ENCODE peak calls at places on chromosomes 12 and 14, in five cellular contexts. M is psoas muscle, F is Peyer's patch, J is left ventricle myocardium inferior, I is fibroblast of lung. P is an unnamed sample. For H3K4me1, the result is how much of the 10 kb centered on the place peaks cover.

GRCh38 chr12:123945441-123946151 is 27.0 kb downstream of the CCDC92 start:
- DNase-seq in M (no peak), F (no peak), J (no peak), I (no peak), P (no peak)

GRCh38 chr12:40032433-40033259 is 73.2 kb downstream of the SLC2A13 start:
- DNase-seq in M (no peak), F (no peak), J (no peak), I (no peak), P (peak)

GRCh38 chr12:15535287-15535895 is 213.1 kb downstream of the PTPRO start:
- DNase-seq in M (no peak), F (no peak), J (no peak), I (no peak), P (no peak)

GRCh38 chr14:30550335-30550734 is 8.6 kb upstream of the G2E3 start:
- DNase-seq in M (no peak), F (no peak), J (no peak), I (no peak), P (no peak)

GRCh38 chr14:46074061-46074460 is 577.5 kb downstream of the RPL10L start:
- DNase-seq in M (no peak), F (no peak), J (no peak), I (no peak), P (no peak)

GRCh38 chr12:24928131-24928530 is 20.8 kb downstream of the BCAT1 start:
- DNase-seq in M (no peak), F (no peak), J (no peak), I (no peak), P (no peak)

GRCh38 chr14:37480446-37481290 is 114.4 kb downstream of the FOXA1 start:
- DNase-seq in M (no peak), F (no peak), J (no peak), I (no peak), P (no peak)

GRCh38 chr12:100908501-100908900 is 113.9 kb downstream of the ANO4 start:
- DNase-seq in M (no peak), F (no peak), J (no peak), I (peak), P (no peak)

GRCh38 chr12:126198966-126199692 is 1133.9 kb downstream of the AACS start:
- DNase-seq in M (no peak), F (no peak), J (no peak), I (no peak), P (no peak)

GRCh38 chr14:73825551-73826188 is 26.0 kb upstream of the PTGR2 start:
- DNase-seq in M (peak), F (peak), J (peak), I (peak), P (peak)

GRCh38 chr14:49294736-49295135 is 291.4 kb downstream of the RPS29 start:
- DNase-seq in M (no peak), F (no peak), J (no peak), I (no peak), P (no peak)

GRCh38 chr12:998020-998874 is 7.2 kb downstream of the ERC1 start:
- DNase-seq in M (no peak), F (no peak), J (no peak), I (no peak), P (no peak)

GRCh38 chr14:22854963-22855724 is 16.4 kb upstream of the LRP10 start:
- DNase-seq in M (no peak), F (no peak), J (no peak), I (no peak), P (peak)

GRCh38 chr12:117073611-117074010 is 25.6 kb downstream of the TESC start:
- DNase-seq in M (no peak), F (no peak), J (no peak), I (no peak), P (no peak)

GRCh38 chr12:62977419-62977818 is 42.5 kb upstream of the PPM1H start:
- DNase-seq in M (no peak), F (no peak), J (no peak), I (no peak), P (peak)

GRCh38 chr12:50275545-50275944 is 7.8 kb downstream of the LIMA1 start:
- DNase-seq in M (no peak), F (no peak), J (peak), I (no peak), P (peak)

DNA sequence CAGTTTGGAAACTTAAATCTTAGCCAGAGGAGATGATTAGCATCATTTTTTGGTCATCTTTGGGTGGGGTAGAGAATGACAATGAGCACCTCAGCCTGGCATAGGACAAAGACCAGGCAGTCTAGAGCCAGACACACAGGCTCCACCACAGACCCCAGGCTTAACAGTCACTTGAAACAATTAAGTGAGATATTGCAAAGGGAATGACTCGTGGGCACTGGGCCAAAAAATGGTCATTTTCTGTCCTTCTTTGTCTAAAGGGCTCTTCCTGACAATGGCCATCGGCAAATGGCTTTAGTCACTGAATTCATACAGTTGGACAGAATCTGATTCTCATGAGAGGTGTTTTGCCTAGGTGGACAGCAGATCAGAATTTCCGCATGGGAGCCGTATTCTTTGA is 78.0 kb upstream of the DICER1 start:
- DNase-seq in M (no peak), F (no peak), J (no peak), I (no peak), P (no peak)
- H3K4me1 ChIP-seq in M (under half), F (under half), J (half or more), I (under half), P (under half)

DNA sequence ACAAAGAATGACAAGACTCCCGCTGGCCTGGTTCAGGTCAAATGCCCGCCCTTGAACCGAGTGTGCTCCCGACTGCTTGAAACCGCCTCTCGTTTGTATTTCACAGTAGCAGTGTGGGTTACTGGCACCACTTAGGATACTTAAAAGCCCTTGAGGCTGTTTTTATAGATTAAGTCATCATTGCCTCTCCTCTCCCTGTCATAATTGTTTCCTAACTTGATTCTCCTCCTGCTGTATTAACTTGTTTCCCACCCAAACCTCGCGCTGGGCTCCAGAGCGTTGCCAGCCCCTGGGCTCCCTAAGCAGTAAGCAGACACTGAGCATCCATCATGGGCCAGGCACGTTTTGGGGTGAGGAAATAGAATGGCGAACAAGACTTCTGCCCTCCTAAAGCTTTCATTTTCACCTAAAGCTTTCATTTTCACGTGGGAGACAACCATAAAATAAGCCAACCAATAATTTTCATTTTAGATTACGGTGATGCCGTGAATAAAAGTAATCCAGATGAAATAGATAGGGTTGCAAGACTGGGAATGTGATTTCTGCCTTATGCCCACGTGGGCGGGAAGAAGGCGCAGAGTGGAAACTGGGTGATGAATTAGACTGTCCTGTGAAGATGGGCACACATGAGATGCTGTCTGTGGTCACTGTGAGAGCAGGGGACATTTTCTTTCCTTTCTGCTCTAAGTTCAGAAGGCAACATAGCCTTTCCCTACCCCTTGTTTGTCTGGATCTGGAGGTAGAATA is 97.5 kb downstream of the PPP2R5C start:
- DNase-seq in M (no peak), F (no peak), J (peak), I (no peak), P (no peak)
- H3K4me1 ChIP-seq in M (under half), F (under half), J (half or more), I (under half), P (under half)

GRCh38 chr14:33934938-33935337 is 15.9 kb downstream of the EGLN3 start:
- DNase-seq in M (no peak), F (no peak), J (no peak), I (no peak), P (no peak)
- H3K4me1 ChIP-seq in M (half or more), F (under half), J (half or more), I (under half), P (under half)

GRCh38 chr12:65647074-65647473 is 177.2 kb upstream of the HMGA2 start:
- DNase-seq in M (no peak), F (no peak), J (no peak), I (no peak), P (no peak)
- H3K4me1 ChIP-seq in M (under half), F (under half), J (under half), I (under half), P (under half)

DNA sequence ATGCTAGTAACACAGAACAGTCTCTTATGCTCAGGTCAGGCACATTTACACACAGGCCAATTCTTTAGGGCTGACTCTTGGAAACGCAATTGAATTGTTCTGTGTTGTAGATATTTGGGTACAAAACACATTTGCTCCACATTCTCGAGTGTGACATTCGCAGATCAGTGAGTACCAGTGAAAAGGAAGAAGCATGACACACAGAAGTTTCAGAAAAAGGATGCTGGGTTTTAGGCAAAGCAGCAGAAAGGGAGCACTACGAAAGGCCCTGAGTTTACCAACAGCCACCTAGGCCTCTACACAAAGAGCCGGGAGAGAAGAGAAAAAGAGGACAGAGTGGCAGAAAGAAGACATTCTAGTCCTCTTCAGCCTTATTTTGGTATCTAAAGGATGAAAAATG is 254.4 kb upstream of the BTG1 start:
- DNase-seq in M (no peak), F (peak), J (no peak), I (no peak), P (peak)
- H3K4me1 ChIP-seq in M (under half), F (under half), J (under half), I (under half), P (under half)

DNA sequence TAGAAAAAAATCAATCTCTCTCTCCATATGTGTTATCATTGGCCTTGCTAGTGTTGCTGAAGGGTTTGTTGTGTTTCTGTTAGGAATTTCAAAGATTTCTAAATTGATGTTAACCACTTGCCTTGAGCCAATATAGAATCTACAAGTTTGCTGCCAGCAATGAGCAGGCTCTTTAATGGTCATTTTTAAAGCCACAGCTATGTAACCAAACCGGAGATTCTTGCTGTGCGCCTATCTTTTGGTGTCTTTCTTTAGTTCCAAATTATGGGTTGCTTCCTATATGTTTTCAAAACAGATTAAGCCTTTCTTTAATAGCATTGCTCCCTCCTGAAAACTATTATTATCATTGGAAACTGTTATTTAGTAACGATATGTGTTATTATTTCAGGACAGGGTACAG is 545.7 kb downstream of the DIO2 start:
- DNase-seq in M (no peak), F (no peak), J (no peak), I (no peak), P (no peak)
- H3K4me1 ChIP-seq in M (under half), F (under half), J (under half), I (under half), P (under half)

DNA sequence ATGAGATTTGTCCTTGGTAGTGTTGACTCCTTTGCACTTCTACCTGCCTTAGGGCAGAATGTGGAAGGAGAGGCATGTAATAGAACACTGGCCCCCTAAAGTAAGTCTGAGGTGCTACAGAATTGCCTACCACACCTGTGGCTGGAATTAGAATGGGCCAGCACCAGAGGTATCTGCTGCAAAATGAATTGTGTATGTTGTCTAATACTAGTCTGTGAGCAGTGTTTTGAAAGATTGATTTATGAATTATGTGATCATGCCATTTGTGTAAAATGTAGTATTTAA is 5.7 kb upstream of the STYX start:
- DNase-seq in M (no peak), F (no peak), J (no peak), I (no peak), P (no peak)
- H3K4me1 ChIP-seq in M (under half), F (under half), J (under half), I (under half), P (under half)

GRCh38 chr12:114834621-114835020 is 150.6 kb upstream of the TBX3 start:
- DNase-seq in M (no peak), F (no peak), J (no peak), I (no peak), P (no peak)

GRCh38 chr12:114835031-114835430 is 151.1 kb upstream of the TBX3 start:
- DNase-seq in M (no peak), F (no peak), J (no peak), I (peak), P (no peak)

GRCh38 chr12:114841557-114842251 is 157.7 kb upstream of the TBX3 start:
- DNase-seq in M (no peak), F (no peak), J (no peak), I (no peak), P (peak)

GRCh38 chr12:114838480-114838879 is 154.5 kb upstream of the TBX3 start:
- DNase-seq in M (no peak), F (no peak), J (no peak), I (no peak), P (no peak)

DNA sequence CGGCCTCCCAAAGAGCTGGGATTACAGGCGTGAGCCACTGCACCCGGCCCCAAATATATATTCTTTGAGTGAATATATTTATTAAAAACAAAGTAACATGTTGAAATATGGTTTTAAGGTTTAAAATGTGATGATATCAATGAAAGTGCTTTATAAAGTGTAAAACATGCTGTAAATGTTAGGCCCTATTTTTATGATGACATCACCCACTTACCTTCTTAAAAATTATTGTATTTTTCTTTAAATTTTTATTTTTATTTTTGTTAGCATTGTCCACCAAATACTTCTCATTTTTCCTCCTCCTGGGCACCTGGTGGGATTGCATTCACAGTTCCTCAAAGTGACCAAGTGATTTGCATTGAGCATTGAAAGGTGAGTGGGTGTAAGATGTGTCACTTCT is 152.6 kb upstream of the TBX3 start:
- DNase-seq in M (no peak), F (no peak), J (no peak), I (no peak), P (no peak)
- H3K4me1 ChIP-seq in M (under half), F (under half), J (under half), I (under half), P (under half)

P was measured in small intestine.